ENCODE peak calls at places on chromosomes 5 and 9, in eight cellular contexts. Y is hepatocyte, S is GM23248, A is PC-3, W is GM23338, O is SK-N-SH, G is MM.1S, C is OCI-LY7. R is an unnamed sample. For H3K9me2, the result is how much of the 10 kb centered on the place peaks cover.

GRCh38 chr5:57307516-57307915 is 133.7 kb downstream of the GPBP1 start:
- DNase-seq in Y (no peak), S (no peak), A (no peak), W (no peak), O (no peak), G (no peak), C (no peak), R (no peak)

GRCh38 chr5:7425830-7426229 is 29.9 kb downstream of the ADCY2 start:
- DNase-seq in Y (no peak), S (peak), A (no peak), W (no peak), O (no peak), G (no peak), C (no peak), R (no peak)

GRCh38 chr9:109107402-109108240 is 12.1 kb downstream of the TMEM245 start:
- DNase-seq in Y (peak), S (peak), A (peak), W (no peak), O (no peak), G (no peak), C (no peak), R (peak)

GRCh38 chr5:5665225-5666075 is 243.0 kb downstream of the ICE1 start:
- DNase-seq in Y (no peak), S (peak), A (peak), W (no peak), O (no peak), G (no peak), C (no peak), R (peak)

GRCh38 chr9:96048954-96049831 is 173.7 kb downstream of the ERCC6L2 start:
- DNase-seq in Y (no peak), S (no peak), A (no peak), W (no peak), O (no peak), G (no peak), C (no peak), R (no peak)

GRCh38 chr5:68315679-68316271 is 100.2 kb downstream of the PIK3R1 start:
- DNase-seq in Y (peak), S (no peak), A (no peak), W (no peak), O (no peak), G (peak), C (no peak), R (no peak)

GRCh38 chr5:77437194-77437593 is 54.9 kb downstream of the WDR41 start:
- DNase-seq in Y (peak), S (no peak), A (peak), W (peak), O (peak), G (no peak), C (peak), R (peak)

GRCh38 chr5:135478938-135479337 is 26.8 kb upstream of the TIFAB start:
- DNase-seq in Y (no peak), S (no peak), A (no peak), W (no peak), O (no peak), G (no peak), C (no peak), R (no peak)

GRCh38 chr5:174755103-174755502 is 30.7 kb downstream of the MSX2 start:
- DNase-seq in Y (no peak), S (peak), A (peak), W (no peak), O (no peak), G (no peak), C (no peak), R (no peak)

GRCh38 chr5:73447234-73448071 is 1.1 kb downstream of the FOXD1 start:
- DNase-seq in Y (peak), S (peak), A (peak), W (peak), O (peak), G (peak), C (peak), R (no peak)

GRCh38 chr5:149242339-149242738 is 29.3 kb upstream of the AFAP1L1 start:
- DNase-seq in Y (no peak), S (no peak), A (no peak), W (no peak), O (no peak), G (no peak), C (no peak), R (no peak)
- H3K9me2 ChIP-seq in Y (under half), S (under half), A (under half), W (under half), O (under half), G (under half), C (under half), R (under half)

DNA sequence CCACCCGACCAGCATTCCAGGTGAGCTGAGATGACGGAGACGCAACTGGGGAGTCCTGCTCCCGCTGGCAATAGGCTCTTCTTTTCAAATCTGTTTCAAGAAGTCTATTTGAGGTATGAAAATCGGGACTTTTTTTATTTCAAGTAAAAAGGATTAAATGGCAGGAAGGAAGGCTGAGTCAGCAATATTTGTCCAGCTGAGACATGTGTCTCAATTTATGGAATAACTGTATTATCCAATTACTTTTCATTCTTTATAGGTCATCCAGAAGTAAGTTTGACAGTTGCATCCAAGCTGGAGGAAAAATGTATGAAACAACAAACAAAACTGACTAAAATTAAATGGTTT is 221.1 kb downstream of the NR2F1-AS1 start:
- DNase-seq in Y (no peak), S (no peak), A (no peak), W (no peak), O (no peak), G (no peak), C (no peak), R (no peak)
- H3K9me2 ChIP-seq in Y (under half), S (under half), A (under half), W (under half), O (under half), G (under half), C (under half), R (under half)

GRCh38 chr5:157865844-157866243 is 6.9 kb upstream of the CLINT1 start:
- DNase-seq in Y (peak), S (peak), A (peak), W (no peak), O (no peak), G (no peak), C (no peak), R (no peak)

GRCh38 chr5:157870837-157871834 is 12.2 kb upstream of the CLINT1 start:
- DNase-seq in Y (peak), S (peak), A (peak), W (no peak), O (no peak), G (no peak), C (no peak), R (peak)

GRCh38 chr5:157864067-157864466 is 5.1 kb upstream of the CLINT1 start:
- DNase-seq in Y (no peak), S (no peak), A (no peak), W (peak), O (no peak), G (no peak), C (peak), R (no peak)

GRCh38 chr5:157866536-157866935 is 7.6 kb upstream of the CLINT1 start:
- DNase-seq in Y (peak), S (no peak), A (no peak), W (no peak), O (no peak), G (no peak), C (no peak), R (no peak)

DNA sequence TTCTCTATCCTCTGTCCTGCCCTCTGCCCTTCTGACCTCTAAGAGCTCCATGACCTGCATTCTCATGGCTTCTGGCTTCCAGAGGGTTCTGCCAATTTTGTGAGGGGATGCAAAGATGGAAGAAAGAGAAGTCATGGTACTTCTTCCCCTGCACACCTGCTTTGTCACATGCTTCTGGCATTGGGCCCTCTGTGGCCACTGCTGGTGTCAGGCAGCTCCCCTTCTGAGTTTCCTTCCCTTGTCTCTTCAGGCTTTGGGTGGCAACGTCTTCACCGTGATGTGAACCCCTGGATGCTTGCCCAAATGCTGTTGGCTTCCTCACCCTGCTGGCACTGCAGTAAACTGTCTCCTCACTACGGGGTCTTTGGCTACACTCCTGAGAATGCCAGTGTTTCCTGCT is 8.8 kb upstream of the CLINT1 start:
- DNase-seq in Y (no peak), S (no peak), A (no peak), W (no peak), O (no peak), G (no peak), C (peak), R (no peak)
- H3K9me2 ChIP-seq in Y (under half), S (under half), A (under half), W (under half), O (under half), G (under half), C (under half), R (under half)

DNA sequence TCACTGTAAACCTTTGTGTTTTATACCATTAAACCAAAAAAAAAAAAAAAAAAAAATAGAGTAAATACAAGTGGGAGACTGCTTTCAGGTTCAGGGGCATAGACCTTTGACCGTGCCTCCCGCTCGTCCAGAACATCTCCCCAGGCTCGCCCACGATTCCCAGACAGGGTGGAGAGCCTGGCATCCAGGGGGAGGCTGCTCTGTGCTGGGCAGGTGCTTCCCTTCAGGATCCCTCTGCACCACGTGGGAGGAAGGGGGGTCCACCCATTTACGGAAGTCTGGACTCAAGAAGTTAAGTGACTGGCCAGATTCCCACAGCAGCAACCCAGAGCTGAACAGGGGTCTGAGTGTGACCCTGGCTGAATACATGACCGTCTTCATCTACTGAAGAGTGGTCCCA is 125.4 kb upstream of the LMX1B start:
- DNase-seq in Y (no peak), S (no peak), A (no peak), W (no peak), O (no peak), G (no peak), C (no peak), R (no peak)
- H3K9me2 ChIP-seq in Y (under half), S (under half), A (under half), W (under half), O (under half), G (under half), C (under half), R (under half)

GRCh38 chr5:150158170-150158949 is 2.7 kb upstream of the PDGFRB start:
- DNase-seq in Y (no peak), S (peak), A (no peak), W (no peak), O (peak), G (no peak), C (no peak), R (no peak)
- H3K9me2 ChIP-seq in Y (under half), S (under half), A (under half), W (under half), O (under half), G (under half), C (under half), R (under half)

GRCh38 chr9:35828716-35829083 is at the start of gene FAM221B:
- DNase-seq in Y (peak), S (peak), A (no peak), W (peak), O (no peak), G (peak), C (no peak), R (no peak)
- H3K9me2 ChIP-seq in Y (under half), S (under half), A (under half), W (under half), O (under half), G (under half), C (under half), R (under half)

DNA sequence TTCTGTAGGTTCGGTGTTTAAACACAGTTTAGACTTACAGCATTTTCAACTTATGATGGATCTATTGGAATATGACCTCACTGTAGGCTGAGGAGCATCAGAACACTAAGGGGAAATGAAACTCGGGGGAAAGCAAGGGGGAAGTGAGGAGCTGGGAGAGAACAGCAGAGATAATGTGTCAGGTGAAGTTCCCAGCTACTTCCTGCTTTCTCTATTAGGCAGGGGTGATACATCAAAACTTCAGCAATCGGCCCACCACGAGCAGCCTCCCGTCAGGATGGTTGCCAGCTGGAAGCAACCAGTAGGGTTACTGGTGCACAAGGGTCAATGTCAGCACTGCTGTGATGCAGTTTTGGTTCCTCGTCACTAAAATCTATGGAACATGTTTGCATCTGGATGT is 34.3 kb downstream of the FAT2 start:
- DNase-seq in Y (no peak), S (no peak), A (no peak), W (no peak), O (no peak), G (no peak), C (peak), R (no peak)
- H3K9me2 ChIP-seq in Y (under half), S (under half), A (under half), W (under half), O (under half), G (under half), C (under half), R (under half)

GRCh38 chr5:94891565-94892362 is 273.3 kb downstream of the SLF1 start:
- DNase-seq in Y (no peak), S (no peak), A (no peak), W (no peak), O (no peak), G (no peak), C (no peak), R (no peak)
- H3K9me2 ChIP-seq in Y (under half), S (under half), A (under half), W (under half), O (under half), G (under half), C (under half), R (under half)

DNA sequence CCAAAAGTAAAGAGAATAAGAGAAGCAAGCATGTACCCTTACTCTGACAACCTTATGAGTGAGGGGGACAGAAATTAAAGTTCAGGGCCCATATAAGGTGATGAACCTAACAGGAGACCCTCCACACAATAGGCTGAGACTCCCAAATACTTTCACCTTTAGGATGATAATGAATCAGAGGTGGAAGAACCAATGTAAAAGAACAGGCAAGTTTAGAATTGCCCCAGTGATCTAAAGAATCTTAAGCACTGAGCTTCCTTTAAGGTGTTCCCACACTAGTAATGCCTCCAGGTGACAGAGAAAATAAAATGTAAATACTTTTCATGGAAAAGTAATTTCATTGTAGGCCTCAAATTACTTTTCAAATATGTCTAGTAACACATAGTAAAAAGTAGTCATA is 8.2 kb upstream of the FAM151B start:
- DNase-seq in Y (no peak), S (no peak), A (no peak), W (peak), O (no peak), G (no peak), C (no peak), R (no peak)
- H3K9me2 ChIP-seq in Y (under half), S (under half), A (under half), W (under half), O (under half), G (under half), C (under half), R (under half)